ENCODE peak calls at places on chromosomes 13 and 19, in seven cellular contexts. M, U, B, S, V, Q and N are unnamed samples.

GRCh38 chr19:1181606-1182005 is 7.5 kb upstream of the SBNO2 start:
- DNase-seq in U (no peak), V (no peak), S (no peak), Q (no peak), B (peak), M (peak), N (no peak)

GRCh38 chr19:43763473-43763939 is 8.7 kb upstream of the SMG9 start:
- DNase-seq in V (peak), Q (peak), M (no peak), U (no peak), S (no peak), B (no peak), N (no peak)

GRCh38 chr19:12346896-12347295 is 13.5 kb upstream of the ZNF563 start:
- DNase-seq in S (no peak), Q (no peak), V (peak), B (no peak), M (peak), U (no peak), N (no peak)

GRCh38 chr19:43555185-43555770 is 20.0 kb downstream of the XRCC1 start:
- DNase-seq in V (peak), Q (no peak), S (peak), M (peak), U (peak), B (peak), N (no peak)

GRCh38 chr19:30135358-30135757 is 193.3 kb downstream of the URI1 start:
- DNase-seq in S (no peak), V (no peak), Q (no peak), M (no peak), U (no peak), B (no peak), N (no peak)

GRCh38 chr13:20901668-20902437 is 693 bp downstream of the XPO4 start:
- DNase-seq in M (peak), U (no peak), Q (no peak), V (peak), S (peak), B (no peak), N (no peak)

GRCh38 chr13:77697208-77698103 is at the start of gene SLAIN1:
- DNase-seq in M (peak), V (no peak), U (no peak), B (peak), S (peak), Q (peak), N (no peak)

GRCh38 chr19:33040994-33041827 is 23.5 kb downstream of the RHPN2 start:
- DNase-seq in V (peak), U (no peak), S (no peak), Q (no peak), M (no peak), B (peak), N (no peak)

GRCh38 chr19:12527034-12527836 is 24.0 kb downstream of the ZNF564 start:
- DNase-seq in S (no peak), M (no peak), U (no peak), V (peak), Q (no peak), B (no peak), N (no peak)

GRCh38 chr13:113584205-113584869 is at the start of gene TFDP1:
- DNase-seq in S (peak), B (peak), V (peak), Q (peak), U (no peak), M (peak), N (peak)

GRCh38 chr13:54175470-54175869 is 1146.9 kb downstream of the OLFM4 start:
- DNase-seq in Q (no peak), V (no peak), M (no peak), U (no peak), B (no peak), S (no peak), N (no peak)

GRCh38 chr13:91072511-91072910 is 275.0 kb upstream of the MIR17HG start:
- DNase-seq in V (no peak), M (no peak), B (no peak), Q (no peak), U (no peak), S (no peak), N (no peak)

GRCh38 chr13:50911051-50911690 is 1.6 kb downstream of the RNASEH2B start:
- DNase-seq in M (no peak), B (no peak), U (no peak), V (peak), Q (no peak), S (no peak), N (no peak)

GRCh38 chr19:13029893-13030292 is 34.6 kb downstream of the NFIX start:
- DNase-seq in V (no peak), S (no peak), Q (no peak), M (no peak), B (peak), U (no peak), N (no peak)

GRCh38 chr13:114285166-114285808 is 3.9 kb downstream of the UPF3A start:
- DNase-seq in V (peak), U (no peak), Q (no peak), S (no peak), M (no peak), B (no peak), N (no peak)

GRCh38 chr19:45809643-45810159 is 5.4 kb downstream of the RSPH6A start:
- DNase-seq in V (peak), S (no peak), Q (no peak), B (no peak), M (no peak), U (peak), N (peak)

GRCh38 chr13:37886879-37887278 is 17.3 kb upstream of the TRPC4 start:
- DNase-seq in Q (no peak), B (no peak), M (no peak), S (no peak), V (no peak), U (no peak), N (no peak)

GRCh38 chr13:110957181-110957884 is 42.5 kb upstream of the ANKRD10 start:
- DNase-seq in Q (no peak), V (peak), S (no peak), U (no peak), B (no peak), M (no peak), N (no peak)
- TF ChIP-seq CTCF in Q (no peak), V (peak), S (no peak), U (peak), B (no peak), M (no peak), N (peak)

GRCh38 chr19:10474962-10475451 is 28.1 kb downstream of the KEAP1 start:
- DNase-seq in V (no peak), B (no peak), M (no peak), Q (no peak), S (no peak), U (no peak), N (no peak)

GRCh38 chr19:10478903-10479384 is 24.2 kb downstream of the KEAP1 start:
- DNase-seq in M (peak), B (peak), S (peak), V (peak), U (no peak), Q (peak), N (no peak)

GRCh38 chr19:10473192-10473591 is 30.0 kb downstream of the KEAP1 start:
- DNase-seq in V (no peak), U (no peak), M (no peak), S (no peak), Q (no peak), B (no peak), N (no peak)

GRCh38 chr19:10478476-10478875 is 24.7 kb downstream of the KEAP1 start:
- DNase-seq in V (no peak), S (no peak), U (no peak), B (no peak), M (no peak), Q (no peak), N (no peak)
- H3K4me3 ChIP-seq in V (no peak), S (peak), U (no peak), B (no peak), M (no peak), Q (peak), N (no peak)

DNA sequence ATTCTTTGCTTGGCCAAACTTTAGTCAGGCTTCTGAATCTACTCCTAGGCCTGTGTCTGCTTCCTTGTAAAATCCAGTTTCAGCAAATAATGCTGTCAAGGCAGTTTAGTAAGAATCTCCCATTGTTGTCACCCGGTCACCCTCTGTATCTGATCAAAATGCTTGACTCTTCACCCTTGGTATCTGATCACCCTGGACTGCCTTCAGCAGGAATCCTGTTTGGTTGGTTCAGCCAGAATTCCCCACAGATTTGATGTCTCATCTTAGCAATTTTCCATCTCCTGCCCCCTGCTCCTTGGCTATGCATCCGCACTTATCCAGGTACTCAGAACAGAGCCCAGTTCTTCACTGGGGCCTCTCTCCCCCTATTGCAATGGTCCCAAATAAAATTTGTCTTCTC is 172.4 kb upstream of the UBL3 start:
- DNase-seq in Q (no peak), U (no peak), M (no peak), B (no peak), S (no peak), V (no peak), N (no peak)
- TF ChIP-seq CTCF in Q (no peak), U (no peak), M (no peak), B (no peak), S (no peak), V (no peak), N (no peak)

GRCh38 chr19:17487240-17488121 is 17.2 kb downstream of the SLC27A1 start:
- DNase-seq in S (no peak), M (no peak), U (no peak), B (no peak), V (no peak), Q (no peak), N (no peak)

GRCh38 chr19:17490411-17490810 is 20.1 kb downstream of the SLC27A1 start:
- DNase-seq in S (no peak), B (no peak), Q (no peak), U (no peak), M (no peak), V (no peak), N (no peak)

GRCh38 chr19:17489392-17490030 is 19.2 kb downstream of the SLC27A1 start:
- DNase-seq in B (no peak), S (no peak), Q (no peak), U (no peak), M (no peak), V (no peak), N (no peak)

GRCh38 chr19:17486545-17486944 is 16.2 kb downstream of the SLC27A1 start:
- DNase-seq in B (no peak), U (no peak), M (no peak), V (no peak), S (no peak), Q (no peak), N (no peak)

DNA sequence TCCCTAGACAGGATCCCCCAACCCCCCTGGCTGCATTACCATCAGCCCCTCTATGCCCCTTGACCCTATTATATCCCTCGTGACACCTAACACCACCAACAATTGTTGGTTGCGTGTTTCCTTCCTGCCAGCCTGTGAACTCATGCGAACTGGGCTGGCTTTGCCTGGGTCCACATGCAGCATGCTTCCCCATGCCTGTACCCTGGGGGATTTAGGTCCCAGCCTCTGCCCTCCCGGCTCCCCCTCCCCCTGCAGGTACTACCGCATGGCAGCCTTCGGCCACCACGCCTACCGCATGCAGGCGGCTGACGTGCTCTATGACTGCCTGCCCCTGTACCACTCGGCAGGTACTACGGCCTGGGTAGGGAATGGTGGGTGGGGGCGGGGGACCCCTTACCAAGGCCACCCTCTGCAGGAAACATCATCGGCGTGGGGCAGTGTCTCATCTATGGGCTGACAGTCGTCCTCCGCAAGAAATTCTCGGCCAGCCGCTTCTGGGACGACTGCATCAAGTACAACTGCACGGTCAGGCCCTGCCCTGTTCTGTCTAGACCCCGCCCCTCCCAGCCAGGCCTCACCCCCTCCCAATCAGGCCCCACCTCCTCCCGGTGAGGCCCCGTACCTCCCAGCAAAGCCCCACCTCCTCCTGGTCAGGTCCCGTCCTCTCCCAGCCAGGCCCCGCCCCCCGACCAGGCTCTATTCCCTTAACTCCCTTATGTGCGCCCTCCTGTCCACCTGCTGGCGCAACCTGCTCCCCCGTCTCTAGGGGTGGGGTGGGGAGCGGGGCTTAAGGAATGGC is 18.5 kb downstream of the SLC27A1 start:
- DNase-seq in M (peak), V (no peak), S (peak), Q (peak), U (no peak), B (peak), N (no peak)
- H3K4me3 ChIP-seq in M (no peak), V (no peak), S (peak), Q (peak), U (no peak), B (peak), N (no peak)

GRCh38 chr19:7861619-7862412 is 12.4 kb downstream of the PRR36 start:
- DNase-seq in M (no peak), U (no peak), B (no peak), Q (no peak), S (no peak), V (no peak), N (no peak)
- TF ChIP-seq CTCF in M (no peak), U (no peak), B (no peak), Q (no peak), S (no peak), V (no peak), N (no peak)

DNA sequence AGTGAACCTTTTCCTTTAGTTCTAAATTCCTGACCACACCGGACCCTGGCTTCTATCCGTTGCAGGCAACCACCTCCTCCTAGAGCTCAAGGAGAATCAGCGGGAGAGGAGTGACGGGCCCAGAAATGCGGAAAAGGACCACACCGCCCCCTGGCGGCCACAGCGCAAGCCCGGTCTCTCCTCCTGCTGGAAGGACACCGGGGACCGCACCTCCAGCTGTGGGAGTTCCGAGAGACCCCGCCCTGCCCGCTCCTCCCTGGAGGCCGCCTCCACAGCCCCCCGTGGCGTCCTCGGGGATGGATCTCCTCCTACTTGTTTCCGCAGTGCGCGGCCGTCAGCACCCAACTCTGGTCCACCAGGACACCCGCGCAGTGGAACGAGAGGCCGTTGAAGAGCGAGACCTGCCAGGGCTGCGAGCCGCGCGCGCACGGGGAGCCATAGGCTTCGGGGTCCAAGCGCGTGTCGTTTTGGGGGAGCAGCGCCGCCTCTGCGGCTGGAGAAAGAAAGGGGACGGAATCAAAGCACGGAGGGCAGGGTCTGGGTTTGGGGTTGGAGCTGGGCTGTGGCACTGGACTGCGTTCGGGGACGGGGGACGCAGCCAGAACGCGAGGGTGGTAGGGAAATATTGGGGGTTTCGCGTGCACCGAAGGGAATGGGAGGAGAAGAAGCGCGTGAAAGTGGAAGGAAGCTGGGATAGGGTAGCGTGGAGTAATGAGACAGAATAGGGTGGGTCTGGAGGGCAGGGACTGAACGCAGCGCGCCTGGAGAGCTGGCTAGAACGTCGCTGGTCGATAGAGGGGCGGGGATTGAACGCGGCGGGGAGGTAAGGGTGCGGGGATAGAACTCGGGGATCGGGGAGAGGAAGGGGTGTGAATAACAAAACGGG is 2.5 kb downstream of the KLK10 start:
- DNase-seq in S (peak), V (peak), Q (no peak), B (peak), M (peak), U (no peak), N (no peak)
- H3K4me3 ChIP-seq in S (peak), V (peak), Q (peak), B (peak), M (no peak), U (no peak), N (peak)

GRCh38 chr19:41753159-41753558 is 2.2 kb upstream of the CEACAM6 start:
- DNase-seq in Q (no peak), S (no peak), M (peak), B (peak), V (peak), U (no peak), N (no peak)
- TF ChIP-seq CTCF in Q (peak), S (peak), M (peak), B (peak), V (peak), U (peak), N (peak)